ENCODE peak calls at places on chromosome 19, in six cellular contexts. G is SK-N-SH, V is GM23338, P is K562, O is HepG2, W is HCT116. S is an unnamed sample.

GRCh38 chr19:44767295-44768180 is 10.2 kb upstream of the CBLC start:
- DNase-seq in G (no peak), V (no peak), P (no peak), O (no peak), W (no peak), S (peak)

GRCh38 chr19:16041571-16042386 is 34.5 kb upstream of the TPM4 start:
- DNase-seq in G (peak), V (peak), P (peak), O (peak), W (peak), S (peak)

GRCh38 chr19:53876651-53877224 is 5.3 kb upstream of the PRKCG start:
- DNase-seq in G (peak), V (no peak), P (no peak), O (no peak), W (no peak), S (no peak)

GRCh38 chr19:28066161-28066560 is 1146.8 kb downstream of the UQCRFS1 start:
- DNase-seq in G (no peak), V (no peak), P (no peak), O (no peak), W (no peak), S (no peak)

GRCh38 chr19:5480427-5480836 is 25.2 kb downstream of the ZNRF4 start:
- DNase-seq in G (peak), V (peak), P (peak), O (peak), W (peak), S (peak)

GRCh38 chr19:39617745-39618144 is 15.4 kb downstream of the LGALS13 start:
- DNase-seq in G (no peak), V (no peak), P (no peak), O (no peak), W (no peak), S (no peak)

GRCh38 chr19:11418166-11418517 is 972 bp downstream of the RGL3 start:
- DNase-seq in G (peak), V (no peak), P (no peak), O (no peak), W (no peak), S (no peak)

GRCh38 chr19:33000510-33000909 is 28.5 kb downstream of the FAAP24 start:
- DNase-seq in G (no peak), V (no peak), P (no peak), O (no peak), W (no peak), S (no peak)

GRCh38 chr19:15616627-15617270 is 1.7 kb downstream of the CYP4F8 start:
- DNase-seq in G (no peak), V (no peak), P (no peak), O (no peak), W (no peak), S (no peak)

GRCh38 chr19:12668937-12669271 is 2.3 kb downstream of the WDR83 start:
- DNase-seq in G (peak), V (peak), P (peak), O (peak), W (no peak), S (peak)

GRCh38 chr19:42111811-42112210 is 20.4 kb downstream of the POU2F2 start:
- DNase-seq in G (no peak), V (no peak), P (no peak), O (no peak), W (no peak), S (no peak)

GRCh38 chr19:36423925-36424324 is 5.5 kb upstream of the ZFP82 start:
- DNase-seq in G (no peak), V (peak), P (no peak), O (no peak), W (no peak), S (no peak)

GRCh38 chr19:35978832-35979365 is 16.1 kb upstream of the SDHAF1 start:
- DNase-seq in G (no peak), V (peak), P (no peak), O (no peak), W (no peak), S (no peak)

GRCh38 chr19:47863514-47863936 is 4.5 kb downstream of the TPRX2 start:
- DNase-seq in G (peak), V (peak), P (peak), O (peak), W (peak), S (peak)

GRCh38 chr19:46478356-46478986 is 7.1 kb upstream of the PNMA8A start:
- DNase-seq in G (peak), V (peak), P (peak), O (no peak), W (no peak), S (no peak)

GRCh38 chr19:38451629-38452028 is 18.1 kb downstream of the RYR1 start:
- DNase-seq in G (no peak), V (no peak), P (no peak), O (no peak), W (no peak), S (no peak)
- TF ChIP-seq POLR2AphosphoS5 in G (no peak), V (no peak), P (no peak), O (no peak), W (no peak), S (no peak)

DNA sequence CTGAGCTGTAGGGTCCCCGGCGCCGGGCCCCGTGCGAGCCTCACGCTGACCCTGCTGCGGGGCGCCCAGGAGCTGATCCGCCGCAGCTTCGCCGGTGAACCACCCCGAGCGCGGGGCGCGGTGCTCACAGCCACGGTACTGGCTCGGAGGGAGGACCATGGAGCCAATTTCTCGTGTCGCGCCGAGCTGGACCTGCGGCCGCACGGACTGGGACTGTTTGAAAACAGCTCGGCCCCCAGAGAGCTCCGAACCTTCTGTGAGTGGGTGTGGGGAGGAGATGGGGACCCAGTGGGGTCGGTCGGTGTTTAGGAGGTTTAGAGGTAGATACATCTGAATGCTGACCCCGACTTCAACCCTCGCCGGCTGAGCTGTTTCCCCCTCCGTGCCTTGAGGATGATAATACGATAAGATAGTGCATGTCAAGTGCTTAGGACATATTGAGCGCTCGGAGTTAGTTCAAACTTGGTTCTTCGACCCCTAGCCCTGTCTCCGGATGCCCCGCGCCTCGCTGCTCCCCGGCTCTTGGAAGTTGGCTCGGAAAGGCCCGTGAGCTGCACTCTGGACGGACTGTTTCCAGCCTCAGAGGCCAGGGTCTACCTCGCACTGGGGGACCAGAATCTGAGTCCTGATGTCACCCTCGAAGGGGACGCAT is 1.9 kb downstream of the ICAM5 start:
- DNase-seq in G (no peak), V (no peak), P (peak), O (no peak), W (no peak), S (no peak)
- TF ChIP-seq REST in G (no peak), V (no peak), P (no peak), O (no peak), W (no peak), S (no peak)

GRCh38 chr19:2816641-2817040 is 3.0 kb upstream of the ZNF554 start:
- DNase-seq in G (no peak), V (no peak), P (no peak), O (no peak), W (no peak), S (no peak)
- TF ChIP-seq POLR2AphosphoS5 in G (no peak), V (no peak), P (no peak), O (no peak), W (no peak), S (no peak)

GRCh38 chr19:14432817-14433453 is at the start of gene PKN1:
- DNase-seq in G (peak), V (peak), P (peak), O (no peak), W (no peak), S (no peak)
- TF ChIP-seq REST in G (no peak), V (no peak), P (no peak), O (no peak), W (no peak), S (no peak)

S was measured in HL-60.